ENCODE peak calls at places on chromosomes 5 and 9, in four cellular contexts. Z is WTC11, K is K562, R is SK-N-SH. U is an unnamed sample.

GRCh38 chr5:76626738-76627137 is 3.5 kb upstream of the F2RL2 start:
- DNase-seq in R (no peak), Z (no peak), K (no peak), U (no peak)

GRCh38 chr9:20321683-20322082 is 300.6 kb downstream of the MLLT3 start:
- DNase-seq in R (no peak), K (no peak), Z (no peak), U (no peak)

GRCh38 chr5:64887910-64888309 is 119.2 kb downstream of the CWC27 start:
- DNase-seq in Z (no peak), K (no peak), R (no peak), U (no peak)

GRCh38 chr5:150507283-150508020 is 479 bp upstream of the NDST1 start:
- DNase-seq in K (no peak), Z (no peak), R (no peak), U (no peak)

GRCh38 chr9:127231666-127232065 is 32.9 kb upstream of the GARNL3 start:
- DNase-seq in Z (no peak), R (no peak), K (no peak), U (no peak)

GRCh38 chr9:16206560-16206959 is 653.7 kb downstream of the CCDC171 start:
- DNase-seq in Z (no peak), K (no peak), R (no peak), U (no peak)

GRCh38 chr5:64947031-64947430 is 178.3 kb downstream of the CWC27 start:
- DNase-seq in K (peak), R (peak), Z (no peak), U (no peak)

GRCh38 chr5:5905186-5905585 is 473.2 kb downstream of the MED10 start:
- DNase-seq in R (no peak), Z (no peak), K (no peak), U (no peak)

GRCh38 chr5:103624035-103624461 is 61.5 kb upstream of the NUDT12 start:
- DNase-seq in Z (no peak), K (no peak), R (no peak), U (no peak)

GRCh38 chr9:129058965-129059795 is 21.7 kb upstream of the DOLPP1 start:
- DNase-seq in K (no peak), Z (no peak), R (no peak), U (no peak)

GRCh38 chr5:154101184-154101583 is 62.4 kb downstream of the MFAP3 start:
- DNase-seq in Z (no peak), K (no peak), R (no peak), U (no peak)

GRCh38 chr5:11851402-11851801 is 52.8 kb downstream of the CTNND2 start:
- DNase-seq in R (no peak), Z (no peak), K (no peak), U (no peak)

GRCh38 chr9:127112056-127112455 is 10.4 kb downstream of the ANGPTL2 start:
- DNase-seq in K (peak), Z (peak), R (no peak), U (no peak)

GRCh38 chr9:37575921-37576721 is at the start of gene FBXO10:
- DNase-seq in R (peak), Z (peak), K (no peak), U (no peak)

GRCh38 chr5:138082033-138082432 is 1.8 kb upstream of the WNT8A start:
- DNase-seq in R (no peak), Z (peak), K (peak), U (no peak)

GRCh38 chr9:90914196-90914595 is 112.6 kb downstream of the SYK start:
- DNase-seq in R (no peak), Z (no peak), K (no peak), U (no peak)

GRCh38 chr9:68560131-68560844 is 19.6 kb upstream of the TMEM252 start:
- DNase-seq in Z (peak), K (peak), R (peak), U (no peak)

GRCh38 chr9:132646726-132647125 is 23.1 kb downstream of the DDX31 start:
- DNase-seq in R (no peak), Z (no peak), K (no peak), U (no peak)

GRCh38 chr5:75052461-75053285 is at the start of gene GCNT4:
- DNase-seq in K (no peak), R (peak), Z (peak), U (no peak)

GRCh38 chr5:149439899-149440655 is 61.0 kb upstream of the IL17B start:
- DNase-seq in R (peak), Z (peak), K (peak), U (no peak)

GRCh38 chr5:132764051-132764450 is 13.0 kb downstream of the SEPTIN8 start:
- DNase-seq in R (no peak), Z (no peak), K (no peak), U (no peak)

GRCh38 chr9:69173891-69174644 is at the start of gene TJP2:
- DNase-seq in K (peak), R (peak), Z (peak), U (no peak)

GRCh38 chr9:125409217-125409636 is 147.6 kb downstream of the GAPVD1 start:
- DNase-seq in Z (no peak), R (no peak), K (peak), U (no peak)

GRCh38 chr9:124764774-124765438 is 6.2 kb downstream of the NR6A1 start:
- DNase-seq in R (no peak), K (peak), Z (no peak), U (no peak)

GRCh38 chr5:53027913-53028312 is 38.8 kb downstream of the ITGA2 start:
- DNase-seq in K (no peak), R (no peak), Z (no peak), U (no peak)

GRCh38 chr9:116697887-116698286 is 10.8 kb downstream of the TRIM32 start:
- DNase-seq in K (no peak), R (no peak), Z (no peak), U (no peak)

GRCh38 chr5:164002653-164003052 is 497.2 kb downstream of the MAT2B start:
- DNase-seq in K (no peak), Z (no peak), R (no peak), U (no peak)

GRCh38 chr9:92004045-92004392 is 54.0 kb upstream of the ROR2 start:
- DNase-seq in R (no peak), Z (peak), K (no peak), U (no peak)

GRCh38 chr9:86287013-86287412 is 4.7 kb upstream of the ISCA1 start:
- DNase-seq in K (peak), R (peak), Z (peak), U (no peak)

GRCh38 chr5:66307647-66308257 is 163.7 kb downstream of the SREK1 start:
- DNase-seq in R (peak), Z (no peak), K (peak), U (no peak)

GRCh38 chr9:134399435-134400056 is 73.3 kb downstream of the RXRA start:
- DNase-seq in K (peak), Z (no peak), R (no peak), U (no peak)
- TF ChIP-seq USF1 in K (peak), Z (no peak), R (no peak), U (no peak)

DNA sequence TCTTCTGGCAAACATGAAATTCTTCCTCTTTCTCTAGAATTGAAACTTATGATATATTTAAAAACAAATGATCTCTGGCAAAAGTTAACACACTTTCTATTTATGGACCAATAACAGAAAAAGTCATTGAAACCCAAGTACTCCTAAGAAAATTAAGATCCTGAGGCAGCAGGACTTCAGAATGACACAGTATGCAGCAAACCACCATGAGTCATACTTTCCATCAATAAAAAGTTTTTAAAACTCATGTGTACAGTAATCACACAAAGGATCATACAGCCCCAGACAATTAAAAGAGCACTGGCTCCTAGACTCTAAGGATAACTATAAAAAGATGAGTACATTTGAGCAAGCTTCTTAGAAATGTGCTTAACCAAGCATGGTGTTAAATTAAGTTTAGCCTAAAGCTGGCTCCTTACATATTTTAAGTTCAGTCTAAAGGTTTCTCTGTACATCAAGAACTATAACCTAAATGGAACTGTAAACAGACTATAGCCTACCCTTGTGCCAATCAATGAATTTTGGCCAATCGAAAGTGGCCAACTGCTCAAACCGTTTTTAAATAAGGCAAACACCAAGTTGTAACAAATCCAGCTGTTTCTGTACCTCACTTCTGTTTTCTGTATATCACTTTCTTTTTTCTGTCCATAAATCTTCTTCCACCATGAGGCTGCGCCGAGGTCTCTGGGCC is 232.2 kb upstream of the PIK3R1 start:
- DNase-seq in Z (no peak), K (no peak), R (no peak), U (no peak)
- TF ChIP-seq USF1 in Z (no peak), K (no peak), R (no peak), U (no peak)

DNA sequence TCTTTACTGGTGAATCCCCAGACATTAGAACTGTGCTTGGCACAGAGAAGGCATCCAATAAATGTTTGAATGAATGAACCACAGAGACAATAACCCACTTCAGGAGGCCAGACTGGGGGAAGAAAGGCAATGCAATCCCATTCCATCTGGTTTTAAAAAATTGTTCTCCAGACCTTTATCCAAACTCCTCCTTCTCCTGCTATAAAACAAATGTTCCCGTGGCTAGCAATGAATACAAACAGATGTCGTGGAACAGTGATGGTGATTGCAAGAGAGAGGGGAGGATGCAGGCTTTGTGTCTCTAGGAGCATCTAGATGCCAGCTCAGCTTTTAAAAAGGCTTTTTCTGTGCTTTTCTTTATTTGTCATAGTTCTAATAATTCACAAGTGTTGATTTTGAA is 59.2 kb downstream of the TNFSF15 start:
- DNase-seq in Z (no peak), K (no peak), R (no peak), U (no peak)
- TF ChIP-seq USF1 in Z (no peak), K (no peak), R (no peak), U (no peak)

DNA sequence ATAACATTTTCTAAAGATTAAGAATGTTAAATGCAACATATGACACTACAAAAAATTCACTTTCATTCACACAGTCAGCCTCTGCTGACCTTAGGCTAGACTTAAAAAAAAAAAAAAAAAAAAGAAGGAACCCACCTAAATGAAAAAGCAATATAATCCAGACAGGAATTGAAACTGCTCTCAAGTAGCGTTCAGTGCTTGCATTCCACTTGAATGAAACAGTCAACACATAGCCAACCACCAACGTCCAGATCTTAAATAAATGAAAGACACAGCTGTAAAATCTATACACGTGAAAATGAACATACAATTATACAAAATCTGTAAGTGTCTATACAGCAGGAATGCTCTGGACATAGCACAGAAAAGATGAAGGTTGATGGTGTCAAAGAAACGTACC is 11.4 kb downstream of the TMEM245 start:
- DNase-seq in K (no peak), Z (no peak), R (no peak), U (no peak)
- TF ChIP-seq USF1 in K (no peak), Z (no peak), R (no peak), U (no peak)

GRCh38 chr9:32378496-32378895 is 5.9 kb upstream of the ACO1 start:
- DNase-seq in K (peak), Z (no peak), R (peak), U (peak)
- TF ChIP-seq USF1 in K (no peak), Z (no peak), R (no peak), U (no peak)

DNA sequence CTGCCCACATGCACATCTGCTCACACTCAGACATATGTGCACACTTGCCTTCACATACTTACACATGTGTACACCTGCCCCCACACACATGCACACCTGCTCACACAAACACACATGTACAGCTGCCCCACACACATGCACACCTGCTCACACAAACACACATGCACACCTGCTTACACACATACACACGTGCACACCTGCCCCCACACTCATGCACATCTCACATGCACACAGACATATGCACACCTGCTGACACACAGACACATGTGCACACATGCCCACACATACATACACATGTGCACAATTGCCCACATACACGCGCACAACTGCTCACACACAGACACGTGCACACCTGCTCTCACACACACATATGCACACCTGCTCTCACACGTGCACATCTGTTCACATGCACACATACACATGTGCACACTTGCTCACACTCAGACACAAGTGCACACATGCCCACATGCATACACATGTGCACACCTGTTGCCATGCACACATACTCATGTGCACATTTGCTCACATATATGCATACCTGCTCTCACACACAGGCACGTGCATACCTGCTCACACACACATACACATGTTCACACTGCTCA is 147.8 kb upstream of the FOXD4L5 start:
- DNase-seq in K (no peak), R (no peak), Z (no peak), U (no peak)
- TF ChIP-seq USF1 in K (no peak), R (no peak), Z (no peak), U (no peak)

GRCh38 chr5:42988568-42988967 is 51.6 kb downstream of the ANXA2R start:
- DNase-seq in K (no peak), Z (no peak), R (no peak), U (no peak)
- TF ChIP-seq USF1 in K (no peak), Z (no peak), R (no peak), U (no peak)

GRCh38 chr5:157610990-157611389 is 35.4 kb upstream of the ADAM19 start:
- DNase-seq in K (peak), Z (no peak), R (no peak), U (no peak)

GRCh38 chr5:157612071-157612476 is 36.5 kb upstream of the ADAM19 start:
- DNase-seq in R (no peak), K (no peak), Z (no peak), U (no peak)

GRCh38 chr5:157612581-157612980 is 37.0 kb upstream of the ADAM19 start:
- DNase-seq in Z (no peak), R (no peak), K (no peak), U (no peak)

GRCh38 chr5:157613385-157614245 is 38.0 kb upstream of the ADAM19 start:
- DNase-seq in Z (no peak), R (no peak), K (peak), U (no peak)

GRCh38 chr5:157611571-157612067 is 36.0 kb upstream of the ADAM19 start:
- DNase-seq in Z (no peak), K (peak), R (no peak), U (peak)
- TF ChIP-seq USF1 in Z (no peak), K (no peak), R (no peak), U (no peak)

GRCh38 chr5:179867476-179867875 is 8.9 kb upstream of the MRNIP start:
- DNase-seq in K (no peak), Z (no peak), R (peak), U (no peak)

GRCh38 chr5:179867079-179867465 is 8.5 kb upstream of the MRNIP start:
- DNase-seq in R (peak), K (no peak), Z (no peak), U (no peak)

GRCh38 chr5:179864686-179865085 is 6.1 kb upstream of the MRNIP start:
- DNase-seq in R (no peak), K (no peak), Z (no peak), U (no peak)

GRCh38 chr5:179866241-179867078 is 7.8 kb upstream of the MRNIP start:
- DNase-seq in R (peak), Z (no peak), K (no peak), U (peak)

DNA sequence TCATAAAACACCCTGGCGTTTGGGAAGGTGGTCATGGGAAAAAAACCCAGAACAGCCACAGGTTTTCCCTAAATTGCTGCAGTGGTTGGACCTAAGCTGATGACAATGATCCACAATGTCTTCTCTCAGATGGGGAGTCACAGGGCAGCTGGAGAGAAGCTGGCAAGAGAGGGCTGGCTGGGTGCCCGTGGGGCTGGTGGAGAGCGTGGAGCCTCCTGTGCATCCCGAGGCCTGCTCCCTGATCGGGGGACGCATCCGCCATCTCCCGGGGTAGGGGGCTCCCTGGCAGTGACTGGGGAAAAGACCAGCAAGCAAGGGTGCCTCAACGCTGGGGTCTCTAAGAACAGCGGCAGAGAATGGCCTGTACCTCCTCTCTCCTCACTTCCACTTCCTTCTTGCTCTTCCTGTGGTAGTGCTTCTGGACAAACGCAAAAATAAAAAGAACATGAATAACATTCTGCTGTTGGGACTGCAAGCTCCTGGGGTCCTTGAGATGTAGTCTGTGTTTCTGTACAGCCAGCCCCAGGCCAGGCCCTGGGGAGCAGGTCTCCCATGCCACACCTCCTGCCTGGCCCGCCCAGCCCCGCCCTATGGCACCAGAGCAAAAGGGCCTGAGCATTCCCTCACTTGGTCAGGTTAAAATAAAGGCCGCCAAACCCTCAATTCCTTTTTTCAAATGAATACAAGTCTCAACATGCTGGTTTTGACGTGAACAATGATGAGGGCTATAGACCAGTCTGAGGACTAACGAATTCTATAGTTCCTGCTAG is 7.0 kb upstream of the MRNIP start:
- DNase-seq in K (no peak), R (no peak), Z (no peak), U (no peak)
- TF ChIP-seq USF1 in K (no peak), R (no peak), Z (no peak), U (no peak)

DNA sequence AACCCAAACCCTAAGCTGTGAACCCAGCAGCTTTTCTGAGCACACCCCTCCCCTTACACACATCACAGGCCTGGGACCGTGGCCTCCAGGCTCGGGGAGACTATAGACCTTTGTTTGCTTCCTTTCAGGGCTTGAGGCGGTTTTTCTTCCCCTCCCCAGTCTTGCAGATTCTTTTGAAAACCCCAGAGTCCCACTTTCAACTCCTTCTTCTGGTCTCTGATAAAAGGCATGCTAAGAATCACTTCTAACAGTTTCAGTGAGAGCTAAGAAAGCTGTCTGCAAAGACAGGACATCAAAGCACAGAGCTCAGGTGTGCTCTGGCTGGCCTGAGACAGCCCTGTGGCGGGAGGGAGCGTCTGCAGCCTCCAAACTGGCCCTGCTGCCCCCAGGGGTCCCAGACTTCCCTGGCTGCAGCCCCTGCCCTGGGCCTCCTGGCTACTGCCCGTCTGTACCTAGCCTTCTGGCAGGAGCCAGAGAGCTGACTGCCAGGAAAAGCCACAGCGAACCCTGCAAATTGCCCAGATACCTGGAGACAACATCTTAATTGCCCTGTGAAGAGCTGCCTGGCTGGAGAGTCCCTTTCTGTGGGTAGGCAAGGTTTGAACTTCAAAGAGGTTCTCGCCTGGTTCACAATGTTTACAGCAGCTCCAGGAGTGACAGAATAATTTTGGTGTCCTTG is 138.9 kb downstream of the GADD45G start:
- DNase-seq in Z (peak), K (no peak), R (peak), U (peak)
- TF ChIP-seq USF1 in Z (no peak), K (no peak), R (no peak), U (no peak)